ENCODE peak calls at places on chromosomes 6 and 20, in eight cellular contexts. M is HL-60, A is hepatocyte, I is MCF 10A, Y is HFF-Myc, P is nephron progenitor cell, T is endothelial cell, R is pancreas. V is an unnamed sample.

GRCh38 chr6:116047173-116047933 is 13.3 kb downstream of the FRK start:
- DNase-seq in M (no peak), A (peak), I (no peak), Y (no peak), P (no peak), T (no peak), R (no peak), V (no peak)

GRCh38 chr6:72218125-72218524 is 331.8 kb downstream of the RIMS1 start:
- DNase-seq in M (no peak), A (peak), I (peak), Y (peak), P (peak), T (peak), R (peak), V (no peak)

GRCh38 chr6:22248513-22249308 is 48.1 kb downstream of the PRL start:
- DNase-seq in M (no peak), A (peak), I (peak), Y (no peak), P (no peak), T (no peak), R (no peak), V (no peak)

GRCh38 chr6:154555075-154555677 is 44.7 kb upstream of the CNKSR3 start:
- DNase-seq in M (no peak), A (peak), I (peak), Y (no peak), P (no peak), T (no peak), R (no peak), V (no peak)

GRCh38 chr6:37674161-37674560 is 23.5 kb downstream of the MDGA1 start:
- DNase-seq in M (no peak), A (no peak), I (no peak), Y (no peak), P (no peak), T (no peak), R (no peak), V (no peak)

GRCh38 chr6:16691328-16691727 is 69.9 kb downstream of the ATXN1 start:
- DNase-seq in M (no peak), A (no peak), I (no peak), Y (no peak), P (no peak), T (no peak), R (no peak), V (no peak)

GRCh38 chr20:15923030-15923776 is 650.0 kb downstream of the KIF16B start:
- DNase-seq in M (no peak), A (no peak), I (no peak), Y (no peak), P (no peak), T (no peak), R (no peak), V (no peak)

GRCh38 chr6:38522322-38522721 is 117.4 kb downstream of the BTBD9 start:
- DNase-seq in M (no peak), A (peak), I (no peak), Y (no peak), P (no peak), T (no peak), R (no peak), V (no peak)

GRCh38 chr6:49915035-49915434 is 48.7 kb upstream of the CRISP1 start:
- DNase-seq in M (no peak), A (peak), I (peak), Y (no peak), P (no peak), T (no peak), R (no peak), V (no peak)

GRCh38 chr6:1392813-1393640 is 3.7 kb downstream of the FOXF2 start:
- DNase-seq in M (no peak), A (no peak), I (no peak), Y (no peak), P (peak), T (no peak), R (no peak), V (no peak)

GRCh38 chr6:12423852-12424251 is 133.7 kb downstream of the EDN1 start:
- DNase-seq in M (no peak), A (no peak), I (no peak), Y (no peak), P (no peak), T (no peak), R (no peak), V (no peak)

DNA sequence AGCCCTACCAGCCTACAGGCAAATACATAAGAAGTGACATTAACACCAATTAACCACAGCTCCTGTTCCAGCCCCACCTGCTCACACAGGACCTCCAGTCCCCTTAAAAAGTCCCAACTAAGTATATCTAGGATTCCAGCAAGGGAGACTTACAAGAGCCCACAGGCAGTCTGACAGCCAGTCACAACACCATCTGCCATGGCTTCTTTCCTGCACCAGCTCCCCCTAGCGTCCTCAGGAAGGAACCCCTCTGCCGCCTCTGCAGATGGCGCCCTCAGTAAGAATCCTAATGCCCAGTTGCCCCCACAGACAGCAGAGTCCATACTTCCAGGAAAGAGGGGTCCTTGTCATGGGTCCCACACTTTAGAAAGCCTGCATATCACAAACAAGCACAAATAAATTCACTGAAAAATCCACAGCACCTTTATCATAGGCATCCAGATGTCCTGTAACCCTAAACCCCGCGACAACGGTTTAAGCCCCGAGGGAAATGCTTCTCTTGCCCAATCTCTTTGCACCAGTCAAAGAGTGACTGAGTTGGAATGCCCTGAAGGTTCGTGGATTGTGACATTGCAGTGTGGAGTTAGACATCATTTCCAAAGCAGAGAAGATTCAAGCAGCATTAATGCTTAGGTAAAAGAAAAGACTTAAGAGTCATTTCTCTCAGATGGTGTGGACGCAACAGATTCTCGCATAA is 121.9 kb downstream of the HIVEP2 start:
- DNase-seq in M (peak), A (no peak), I (peak), Y (no peak), P (no peak), T (peak), R (no peak), V (no peak)
- TF ChIP-seq CTCF in M (no peak), A (peak), I (peak), Y (peak), P (no peak), T (peak), R (no peak), V (no peak)

GRCh38 chr6:78835817-78836216 is 31.5 kb upstream of the IRAK1BP1 start:
- DNase-seq in M (no peak), A (no peak), I (peak), Y (no peak), P (no peak), T (no peak), R (no peak), V (no peak)
- TF ChIP-seq CTCF in M (no peak), A (peak), I (peak), Y (no peak), P (no peak), T (no peak), R (no peak), V (no peak)

GRCh38 chr20:20184149-20184548 is 131.8 kb downstream of the CFAP61 start:
- DNase-seq in M (peak), A (no peak), I (peak), Y (no peak), P (no peak), T (no peak), R (no peak), V (no peak)
- TF ChIP-seq CTCF in M (peak), A (peak), I (peak), Y (peak), P (no peak), T (no peak), R (no peak), V (peak)

GRCh38 chr6:150100745-150101144 is 31.8 kb upstream of the ULBP3 start:
- DNase-seq in M (no peak), A (no peak), I (no peak), Y (no peak), P (no peak), T (no peak), R (no peak), V (no peak)

GRCh38 chr6:150098155-150098554 is 29.2 kb upstream of the ULBP3 start:
- DNase-seq in M (no peak), A (no peak), I (no peak), Y (no peak), P (no peak), T (no peak), R (no peak), V (no peak)

GRCh38 chr6:150099546-150099945 is 30.6 kb upstream of the ULBP3 start:
- DNase-seq in M (no peak), A (no peak), I (no peak), Y (no peak), P (no peak), T (no peak), R (no peak), V (no peak)

GRCh38 chr6:150099953-150100352 is 31.0 kb upstream of the ULBP3 start:
- DNase-seq in M (no peak), A (no peak), I (no peak), Y (no peak), P (no peak), T (no peak), R (no peak), V (no peak)

GRCh38 chr6:150102750-150103270 is 33.9 kb upstream of the ULBP3 start:
- DNase-seq in M (no peak), A (no peak), I (no peak), Y (no peak), P (no peak), T (no peak), R (no peak), V (no peak)
- TF ChIP-seq CTCF in M (no peak), A (no peak), I (no peak), Y (no peak), P (no peak), T (no peak), R (no peak), V (no peak)

GRCh38 chr6:163198396-163198795 is 216.1 kb upstream of the QKI start:
- DNase-seq in M (no peak), A (no peak), I (no peak), Y (no peak), P (no peak), T (no peak), R (no peak), V (no peak)

GRCh38 chr6:163197839-163198238 is 216.7 kb upstream of the QKI start:
- DNase-seq in M (no peak), A (no peak), I (no peak), Y (no peak), P (no peak), T (no peak), R (no peak), V (no peak)

GRCh38 chr6:163201855-163202254 is 212.7 kb upstream of the QKI start:
- DNase-seq in M (no peak), A (no peak), I (no peak), Y (no peak), P (no peak), T (no peak), R (no peak), V (no peak)

GRCh38 chr6:163199371-163199770 is 215.1 kb upstream of the QKI start:
- DNase-seq in M (no peak), A (no peak), I (no peak), Y (no peak), P (no peak), T (no peak), R (no peak), V (no peak)

DNA sequence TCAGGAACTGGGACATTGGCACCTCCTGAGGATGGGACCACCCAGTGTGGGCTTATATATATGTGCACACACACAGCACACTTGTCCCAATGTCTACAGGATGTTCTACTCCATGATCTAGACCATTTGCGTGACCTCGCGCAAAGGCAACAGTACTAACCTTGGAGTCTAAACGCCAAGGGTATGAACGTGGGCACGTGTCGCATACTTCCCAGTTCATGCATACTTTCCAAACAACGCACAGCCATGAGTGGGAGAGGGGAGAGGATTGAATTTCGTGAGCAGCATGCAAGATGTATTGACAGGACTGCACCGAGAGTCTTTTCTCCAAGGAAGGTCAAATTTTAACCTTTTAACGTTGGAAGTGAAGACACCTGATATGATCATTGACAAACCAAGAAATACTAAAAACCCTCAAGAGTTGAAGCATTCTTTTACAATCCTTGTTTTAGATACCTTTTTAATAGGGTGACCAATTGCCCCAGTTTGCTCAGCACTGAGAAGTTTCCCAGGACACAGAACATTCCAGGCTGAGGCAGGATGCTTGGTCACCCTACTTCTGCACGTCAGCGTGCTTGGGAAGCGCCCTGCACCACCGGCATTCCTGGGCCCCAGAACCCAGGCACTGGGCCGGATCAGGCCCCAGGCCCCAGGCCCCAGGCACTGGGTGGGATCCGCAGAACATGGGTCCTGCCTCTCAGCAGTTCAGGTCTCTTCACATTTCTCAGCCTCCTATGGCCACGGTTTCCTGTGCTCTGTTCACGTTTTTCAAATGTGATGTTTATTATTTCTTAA is 214.0 kb upstream of the QKI start:
- DNase-seq in M (no peak), A (no peak), I (no peak), Y (no peak), P (no peak), T (no peak), R (no peak), V (no peak)
- TF ChIP-seq CTCF in M (no peak), A (no peak), I (no peak), Y (no peak), P (no peak), T (no peak), R (no peak), V (no peak)

GRCh38 chr6:136525586-136526195 is 24.5 kb downstream of the MAP7 start:
- DNase-seq in M (no peak), A (no peak), I (no peak), Y (no peak), P (no peak), T (no peak), R (no peak), V (no peak)

GRCh38 chr6:136527831-136528230 is 22.4 kb downstream of the MAP7 start:
- DNase-seq in M (no peak), A (no peak), I (no peak), Y (no peak), P (no peak), T (no peak), R (no peak), V (no peak)

GRCh38 chr6:136524936-136525413 is 25.2 kb downstream of the MAP7 start:
- DNase-seq in M (peak), A (no peak), I (no peak), Y (no peak), P (no peak), T (no peak), R (no peak), V (no peak)

GRCh38 chr6:136526937-136527336 is 23.3 kb downstream of the MAP7 start:
- DNase-seq in M (no peak), A (no peak), I (no peak), Y (no peak), P (no peak), T (no peak), R (no peak), V (no peak)

GRCh38 chr6:136526196-136526930 is 23.9 kb downstream of the MAP7 start:
- DNase-seq in M (peak), A (peak), I (no peak), Y (no peak), P (peak), T (peak), R (peak), V (peak)
- TF ChIP-seq CTCF in M (no peak), A (peak), I (no peak), Y (peak), P (peak), T (no peak), R (no peak), V (peak)

DNA sequence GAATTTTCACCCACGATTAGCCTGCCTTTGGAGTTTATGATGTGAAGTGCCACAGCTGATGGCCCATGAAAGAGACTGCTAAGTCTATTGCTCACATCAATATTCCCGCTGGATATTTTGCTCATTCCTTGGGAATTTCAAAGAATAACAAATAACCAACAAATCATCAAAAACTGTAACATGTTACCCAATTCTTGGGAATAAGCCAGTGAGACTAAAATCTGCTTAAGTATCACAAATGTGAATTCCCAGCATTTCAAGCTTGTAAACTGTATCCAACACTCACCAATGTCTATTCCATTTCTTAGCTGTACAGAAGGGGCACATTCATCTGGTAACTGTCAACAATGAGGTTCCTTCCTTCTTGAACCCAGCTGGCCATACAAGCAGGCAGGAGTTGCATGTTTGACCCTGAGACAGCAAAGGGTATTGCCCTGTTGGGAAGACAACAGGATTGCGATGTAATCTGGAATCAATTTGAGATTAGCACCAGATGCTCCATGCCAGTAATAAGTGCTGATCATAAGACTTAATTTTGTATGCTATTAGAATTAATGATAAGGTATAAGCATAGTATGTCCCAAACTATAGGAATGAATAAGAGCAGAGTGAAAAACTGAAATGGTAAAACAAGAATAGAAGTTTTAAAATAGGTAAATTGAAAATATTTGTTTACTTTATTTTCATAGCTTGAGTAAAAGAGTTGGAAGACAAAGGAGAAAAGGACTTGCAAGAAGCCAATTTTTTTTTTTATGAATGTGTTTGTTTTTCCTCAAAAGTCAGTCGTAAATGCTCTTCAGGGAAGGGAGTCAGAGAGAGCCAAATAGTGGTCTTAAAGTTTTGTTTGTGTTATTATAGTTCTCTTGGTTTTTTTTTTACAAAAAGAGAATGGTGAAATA is 58.8 kb downstream of the RSPO3 start:
- DNase-seq in M (no peak), A (no peak), I (peak), Y (no peak), P (no peak), T (no peak), R (no peak), V (no peak)
- TF ChIP-seq CTCF in M (no peak), A (no peak), I (no peak), Y (no peak), P (no peak), T (no peak), R (no peak), V (no peak)

GRCh38 chr6:52994031-52994788 is 874 bp downstream of the GSTA4 start:
- DNase-seq in M (no peak), A (peak), I (peak), Y (no peak), P (peak), T (peak), R (peak), V (no peak)
- TF ChIP-seq CTCF in M (no peak), A (no peak), I (no peak), Y (no peak), P (no peak), T (no peak), R (no peak), V (no peak)

DNA sequence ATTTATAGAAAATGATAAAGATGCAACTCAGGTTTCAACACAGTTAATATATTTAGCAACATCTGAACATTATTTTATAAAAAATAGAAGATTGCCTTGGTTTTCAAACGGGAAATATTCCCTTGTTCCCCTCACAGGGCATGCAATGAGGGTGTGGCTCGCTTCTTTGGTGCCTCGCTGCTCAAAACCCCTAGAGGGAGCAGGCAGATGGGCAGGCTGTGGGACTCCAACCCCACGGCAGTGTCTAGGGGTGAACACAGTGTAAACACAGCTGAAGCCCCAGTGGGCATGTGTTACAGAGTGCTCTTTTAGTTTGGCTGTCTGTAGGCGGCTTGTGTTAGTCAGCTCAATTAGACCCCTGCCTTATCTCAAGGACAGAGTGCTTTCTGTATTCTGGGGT is 560.8 kb upstream of the IMPG1 start:
- DNase-seq in M (no peak), A (no peak), I (peak), Y (no peak), P (no peak), T (no peak), R (no peak), V (no peak)
- TF ChIP-seq CTCF in M (no peak), A (no peak), I (no peak), Y (no peak), P (no peak), T (no peak), R (no peak), V (no peak)

V was measured in CD14-positive monocyte.